ENCODE peak calls at places on chromosome 14, in four cellular contexts. N is GM12878, Y is HepG2, O is H1. R is an unnamed sample.

GRCh38 chr14:68084256-68084655 is 264.7 kb downstream of the RAD51B start:
- DNase-seq in O (no peak), N (no peak), Y (no peak), R (no peak)

GRCh38 chr14:100486025-100486828 is 101.0 kb downstream of the BEGAIN start:
- DNase-seq in O (peak), Y (peak), N (peak), R (peak)

GRCh38 chr14:94598816-94599655 is 13.2 kb upstream of the SERPINA3 start:
- DNase-seq in N (no peak), O (no peak), Y (peak), R (no peak)

GRCh38 chr14:101823511-101824120 is 62.1 kb downstream of the PPP2R5C start:
- DNase-seq in N (peak), Y (no peak), O (no peak), R (no peak)

GRCh38 chr14:61041704-61042103 is 60.7 kb downstream of the SLC38A6 start:
- DNase-seq in N (no peak), O (no peak), Y (no peak), R (no peak)

GRCh38 chr14:94356379-94357056 is 31.9 kb downstream of the SERPINA1 start:
- DNase-seq in O (no peak), Y (no peak), N (no peak), R (no peak)

GRCh38 chr14:81435578-81436295 is 35.6 kb upstream of the STON2 start:
- DNase-seq in N (no peak), Y (peak), O (no peak), R (no peak)

GRCh38 chr14:68408680-68409079 is 384.2 kb downstream of the ZFP36L1 start:
- DNase-seq in N (no peak), O (no peak), Y (no peak), R (no peak)

GRCh38 chr14:98069712-98070133 is 1202.3 kb downstream of the BCL11B start:
- DNase-seq in O (peak), N (no peak), Y (peak), R (peak)

GRCh38 chr14:92481386-92481785 is 32.2 kb upstream of the RIN3 start:
- DNase-seq in O (no peak), N (no peak), Y (no peak), R (no peak)

GRCh38 chr14:101961011-101961721 is 3.2 kb upstream of the DYNC1H1 start:
- DNase-seq in O (peak), N (peak), Y (peak), R (peak)

GRCh38 chr14:50762001-50762930 is 68.7 kb downstream of the NIN start:
- DNase-seq in Y (no peak), O (no peak), N (no peak), R (no peak)

GRCh38 chr14:102817318-102817717 is 40.1 kb downstream of the TRAF3 start:
- DNase-seq in O (no peak), N (no peak), Y (no peak), R (no peak)

GRCh38 chr14:105710119-105711057 is 184.0 kb downstream of the TMEM121 start:
- DNase-seq in N (no peak), Y (no peak), O (no peak), R (no peak)

GRCh38 chr14:77508249-77508648 is 9.6 kb upstream of the ISM2 start:
- DNase-seq in N (no peak), Y (peak), O (no peak), R (no peak)

GRCh38 chr14:22070119-22070982 is 396.7 kb upstream of the OR4E1 start:
- DNase-seq in N (no peak), O (no peak), Y (no peak), R (no peak)

GRCh38 chr14:34981743-34982420 is 910 bp upstream of the SRP54 start:
- DNase-seq in O (no peak), Y (no peak), N (no peak), R (no peak)

GRCh38 chr14:49550284-49551184 is 35.6 kb downstream of the RPS29 start:
- DNase-seq in N (no peak), Y (peak), O (no peak), R (no peak)

GRCh38 chr14:92880851-92881250 is 42.1 kb upstream of the CHGA start:
- DNase-seq in N (no peak), Y (peak), O (peak), R (no peak)

GRCh38 chr14:75450381-75451276 is 22.8 kb downstream of the JDP2 start:
- DNase-seq in O (no peak), N (no peak), Y (peak), R (no peak)

GRCh38 chr14:47438650-47439140 is 236.7 kb downstream of the MDGA2 start:
- DNase-seq in O (no peak), Y (no peak), N (no peak), R (no peak)

GRCh38 chr14:36293824-36294223 is 26.6 kb downstream of the MBIP start:
- DNase-seq in Y (peak), N (no peak), O (no peak), R (no peak)

GRCh38 chr14:105641075-105641937 is 114.9 kb downstream of the TMEM121 start:
- DNase-seq in N (no peak), O (no peak), Y (no peak), R (no peak)

GRCh38 chr14:31926123-31926522 is 151.0 kb upstream of the ARHGAP5 start:
- DNase-seq in O (no peak), N (no peak), Y (peak), R (peak)

GRCh38 chr14:52730708-52731111 is 744 bp downstream of the STYX start:
- DNase-seq in O (no peak), N (no peak), Y (no peak), R (no peak)

GRCh38 chr14:92143962-92144361 is 22.2 kb downstream of the CPSF2 start:
- DNase-seq in Y (no peak), O (no peak), N (no peak), R (no peak)

GRCh38 chr14:70622111-70622712 is 19.5 kb upstream of the TTC9 start:
- DNase-seq in N (no peak), Y (peak), O (no peak), R (no peak)

GRCh38 chr14:83441801-83442200 is 1908.1 kb upstream of the SEL1L start:
- DNase-seq in Y (no peak), N (no peak), O (no peak), R (no peak)

GRCh38 chr14:102066041-102066451 is 20.8 kb downstream of the HSP90AA1 start:
- DNase-seq in N (no peak), O (no peak), Y (no peak), R (no peak)

GRCh38 chr14:98082833-98083232 is 1189.2 kb downstream of the BCL11B start:
- DNase-seq in Y (no peak), N (no peak), O (no peak), R (peak)

GRCh38 chr14:96040836-96041371 is 1.7 kb downstream of the C14orf132 start:
- DNase-seq in Y (no peak), O (no peak), N (no peak), R (no peak)

GRCh38 chr14:96039633-96040311 is 610 bp downstream of the C14orf132 start:
- DNase-seq in Y (no peak), N (no peak), O (no peak), R (peak)

GRCh38 chr14:96037891-96038557 is 1.1 kb upstream of the C14orf132 start:
- DNase-seq in O (no peak), N (no peak), Y (no peak), R (no peak)

GRCh38 chr14:96038558-96038919 is 623 bp upstream of the C14orf132 start:
- DNase-seq in O (no peak), N (no peak), Y (no peak), R (no peak)

GRCh38 chr14:96038920-96039632 is at the start of gene C14orf132:
- DNase-seq in N (no peak), Y (no peak), O (no peak), R (peak)
- H3K9ac ChIP-seq in N (no peak), Y (no peak), O (peak), R (peak)

DNA sequence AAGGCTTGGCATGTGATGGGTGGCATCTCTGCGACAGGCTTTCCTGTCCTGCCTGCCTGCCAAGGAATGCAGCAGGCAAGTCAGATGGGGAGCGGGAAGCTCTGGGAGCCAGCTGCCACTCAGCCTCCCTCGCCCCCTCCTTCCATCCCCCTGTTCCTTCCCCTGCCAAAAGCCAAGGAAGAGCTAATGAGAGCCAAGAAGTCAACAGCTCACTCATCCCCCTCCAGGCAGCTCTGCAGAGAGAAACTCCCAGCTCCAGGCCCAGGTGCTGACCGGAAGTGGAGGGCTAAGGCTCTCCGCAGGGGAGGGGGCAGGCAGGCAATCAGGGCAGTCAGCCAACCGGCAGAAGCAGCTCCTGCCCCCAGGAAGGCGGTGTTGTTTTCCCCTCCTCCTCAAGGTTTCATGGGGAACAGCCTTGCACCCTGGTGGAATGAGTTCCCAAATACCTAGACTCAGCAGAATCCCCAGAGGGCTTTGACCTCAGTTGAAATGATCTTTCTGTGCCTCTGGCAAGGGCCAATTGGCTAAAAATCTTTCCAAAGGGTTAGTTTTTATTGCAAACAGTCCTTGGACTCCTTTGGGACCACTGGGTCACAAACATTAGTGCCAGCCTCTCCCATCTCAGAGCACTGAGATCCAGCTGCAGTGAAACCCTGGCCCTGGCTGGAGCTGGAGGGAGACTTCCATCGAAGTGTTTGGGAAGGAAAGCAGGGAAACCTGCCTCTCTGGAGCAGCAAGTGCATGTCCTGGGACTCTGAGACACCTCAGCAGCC is 349.1 kb downstream of the DPF3 start:
- DNase-seq in O (peak), N (no peak), Y (no peak), R (peak)
- TF ChIP-seq SUZ12 in O (no peak), N (no peak), Y (no peak), R (no peak)

GRCh38 chr14:65204056-65204455 is 101.7 kb upstream of the MAX start:
- DNase-seq in N (no peak), O (no peak), Y (no peak), R (no peak)
- H3K9ac ChIP-seq in N (peak), O (no peak), Y (no peak), R (no peak)

DNA sequence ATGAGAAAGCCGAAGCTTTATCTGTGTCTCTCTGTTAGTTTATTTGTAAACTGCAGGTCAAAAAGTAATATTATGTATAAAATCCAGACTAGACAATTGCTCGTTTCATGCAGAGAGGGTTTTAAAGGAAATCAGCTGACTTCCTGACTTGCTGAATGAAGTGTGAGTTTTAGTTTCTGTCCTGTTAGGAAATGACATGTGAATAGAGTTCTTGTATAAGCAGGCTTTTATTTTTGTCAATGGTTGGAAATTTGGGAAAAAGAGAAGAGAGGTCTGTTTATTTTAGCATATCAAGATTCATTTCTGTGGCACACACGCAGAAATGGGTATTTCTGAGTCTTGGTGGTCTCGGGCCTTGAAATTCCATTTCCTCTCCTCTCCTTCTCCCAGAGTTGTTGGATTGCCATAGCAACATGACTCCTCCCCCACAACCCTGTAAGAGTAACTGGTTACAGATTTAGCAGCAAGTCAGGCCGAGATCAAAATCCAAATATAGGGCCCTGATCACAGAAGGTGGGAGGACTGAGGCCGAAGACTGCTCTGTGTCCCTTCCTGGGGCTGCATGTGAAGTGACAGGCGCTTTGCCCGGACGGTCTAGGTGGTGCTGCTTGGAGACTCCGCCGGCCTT is 60.9 kb downstream of the SAMD4A start:
- DNase-seq in Y (no peak), N (peak), O (no peak), R (no peak)
- TF ChIP-seq SUZ12 in Y (no peak), N (no peak), O (no peak), R (no peak)

DNA sequence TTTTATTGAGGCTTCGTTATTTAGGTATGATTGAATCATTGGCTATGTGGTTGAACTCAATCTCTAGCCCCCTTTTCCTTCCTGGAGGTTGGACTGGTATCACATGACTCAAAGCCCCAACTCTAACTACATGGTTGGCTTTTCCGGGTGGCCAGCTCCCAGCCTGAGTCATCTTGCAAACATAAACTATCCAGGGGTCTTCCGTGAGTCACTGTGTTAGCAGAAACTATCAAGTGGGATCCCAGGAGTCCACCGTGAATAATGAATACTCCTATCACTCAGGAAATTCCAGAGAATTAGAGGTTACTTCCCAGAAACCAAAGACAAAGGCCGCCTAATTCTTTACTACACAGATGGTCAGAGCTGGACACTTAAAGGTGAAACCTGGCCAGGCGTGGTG is 19.7 kb upstream of the PLEKHD1 start:
- DNase-seq in N (no peak), Y (no peak), O (no peak), R (no peak)
- H3K9ac ChIP-seq in N (no peak), Y (no peak), O (no peak), R (no peak)

GRCh38 chr14:57244103-57244502 is 24.6 kb downstream of the EXOC5 start:
- DNase-seq in Y (no peak), N (no peak), O (no peak), R (no peak)
- TF ChIP-seq SUZ12 in Y (no peak), N (no peak), O (no peak), R (no peak)

GRCh38 chr14:99274346-99275221 is 2.6 kb upstream of the BCL11B start:
- DNase-seq in N (no peak), O (peak), Y (peak), R (peak)

GRCh38 chr14:99272669-99273024 is 650 bp upstream of the BCL11B start:
- DNase-seq in N (no peak), O (no peak), Y (no peak), R (no peak)

GRCh38 chr14:99275222-99275584 is 3.2 kb upstream of the BCL11B start:
- DNase-seq in O (no peak), N (no peak), Y (no peak), R (no peak)

GRCh38 chr14:99273025-99273723 is 1.2 kb upstream of the BCL11B start:
- DNase-seq in N (no peak), O (no peak), Y (peak), R (no peak)

DNA sequence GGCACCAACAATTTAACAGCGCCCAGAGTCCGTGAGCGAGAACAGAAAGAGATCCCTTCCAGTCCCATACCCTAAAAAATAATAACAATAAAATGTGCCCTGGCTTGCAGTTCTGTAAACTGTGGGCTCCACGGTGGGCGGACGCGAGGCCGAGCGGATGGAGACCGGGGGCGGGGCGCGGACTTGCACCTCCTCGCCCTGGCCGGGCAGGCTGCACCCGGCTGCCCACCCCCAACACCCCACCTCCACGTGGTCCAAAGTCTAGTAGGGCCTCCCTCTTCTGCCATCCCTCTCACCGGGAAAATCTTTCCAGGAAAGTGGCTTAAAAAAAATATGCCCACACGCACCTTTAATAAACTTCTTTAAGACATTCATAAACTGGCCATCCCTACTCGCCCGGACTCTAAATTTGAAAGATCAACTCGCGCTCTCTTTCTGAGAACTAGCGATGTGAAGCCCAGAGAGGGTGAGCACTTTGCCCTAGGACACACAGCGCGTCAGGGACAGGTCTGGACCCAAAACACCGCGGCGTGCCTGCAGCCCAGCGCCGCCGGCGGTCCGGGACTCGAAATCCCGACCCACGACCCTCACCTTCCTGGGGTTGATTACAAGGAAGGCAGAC is 1.8 kb upstream of the BCL11B start:
- DNase-seq in N (no peak), O (no peak), Y (peak), R (no peak)
- H3K9ac ChIP-seq in N (no peak), O (no peak), Y (no peak), R (peak)

GRCh38 chr14:64113279-64113678 is 180.9 kb downstream of the ESR2 start:
- DNase-seq in N (no peak), O (no peak), Y (no peak), R (no peak)
- TF ChIP-seq SUZ12 in N (no peak), O (no peak), Y (no peak), R (no peak)